ENCODE peak calls at places on chromosomes 13 and 19, in nine cellular contexts. O is CD4-positive, alpha-beta memory T cell; B is fibroblast of mammary gland; V is body of pancreas; M is heart right ventricle; I is astrocyte of the cerebellum; E is cardiac muscle cell; R is neural progenitor cell; K is AG09309. U is an unnamed sample.
A peak's percentile ranks its signal among the peaks of the same experiment; 100 is the strongest.

GRCh38 chr13:30877335-30877734 is 28.7 kb upstream of the MEDAG start:
- DNase-seq in O (no peak), B (peak; percentile 74), M (no peak), K (no peak), R (no peak), E (peak; percentile 64), V (no peak), I (no peak), U (no peak)

GRCh38 chr13:25668345-25668744 is 296.6 kb downstream of the ATP8A2 start:
- DNase-seq in R (no peak), V (no peak), E (no peak), B (no peak), I (no peak), K (no peak), M (no peak), O (no peak), U (no peak)

GRCh38 chr13:97471721-97472120 is 37.8 kb downstream of the RAP2A start:
- DNase-seq in R (no peak), E (no peak), B (no peak), I (no peak), V (no peak), M (no peak), O (no peak), K (no peak), U (no peak)

GRCh38 chr19:35518313-35518712 is 4.9 kb upstream of the DMKN start:
- DNase-seq in K (peak; percentile 84), O (no peak), V (no peak), M (no peak), E (peak; percentile 98), B (peak; percentile 98), R (no peak), I (peak; percentile 73), U (no peak)

GRCh38 chr19:46021531-46022041 is 1.3 kb downstream of the PGLYRP1 start:
- DNase-seq in V (peak; percentile 26), E (no peak), M (no peak), I (no peak), R (no peak), K (no peak), B (no peak), O (no peak), U (no peak)

GRCh38 chr19:12596927-12597548 is 13.6 kb downstream of the ZNF490 start:
- DNase-seq in O (no peak), V (no peak), R (no peak), I (no peak), M (no peak), E (no peak), K (no peak), B (no peak), U (no peak)

GRCh38 chr19:18785179-18786124 is 5.7 kb downstream of the COMP start:
- DNase-seq in M (peak; percentile 53), O (peak; percentile 69), E (peak; percentile 64), R (peak; percentile 94), K (no peak), V (peak; percentile 76), B (peak; percentile 57), I (no peak), U (peak; percentile 43)

GRCh38 chr19:16383584-16384161 is 59.0 kb downstream of the KLF2 start:
- DNase-seq in M (no peak), V (no peak), O (no peak), K (no peak), I (no peak), B (no peak), R (no peak), E (no peak), U (no peak)

GRCh38 chr13:110529522-110530311 is 31.8 kb downstream of the RAB20 start:
- DNase-seq in B (no peak), M (no peak), I (no peak), R (no peak), V (no peak), O (no peak), E (no peak), K (no peak), U (no peak)

GRCh38 chr13:23995283-23996073 is 98.2 kb upstream of the C1QTNF9B start:
- DNase-seq in V (no peak), I (no peak), E (no peak), M (peak; percentile 51), O (no peak), B (no peak), R (no peak), K (no peak), U (peak; percentile 8)

GRCh38 chr13:24693862-24694471 is 13.8 kb downstream of the ATP12A start:
- DNase-seq in M (peak; percentile 38), K (no peak), O (peak; percentile 47), E (peak; percentile 64), I (no peak), B (peak; percentile 60), V (peak; percentile 33), R (peak; percentile 86), U (peak; percentile 51)

GRCh38 chr19:35757231-35757748 is 461 bp upstream of the HSPB6 start:
- DNase-seq in E (peak; percentile 98), B (peak; percentile 98), R (peak; percentile 66), O (no peak), I (peak; percentile 86), V (peak; percentile 70), K (peak; percentile 57), M (peak; percentile 90), U (no peak)

GRCh38 chr13:78608705-78609463 is 5.5 kb upstream of the POU4F1 start:
- DNase-seq in R (peak; percentile 58), E (no peak), M (no peak), I (no peak), B (no peak), O (no peak), V (peak; percentile 11), K (no peak), U (no peak)

GRCh38 chr13:37074703-37075102 is 15.2 kb upstream of the SUPT20H start:
- DNase-seq in O (no peak), R (peak; percentile 24), E (peak; percentile 65), I (no peak), M (no peak), V (no peak), K (no peak), B (peak; percentile 55), U (peak; percentile 24)

GRCh38 chr13:42361701-42362100 is 89.7 kb downstream of the AKAP11 start:
- DNase-seq in E (no peak), R (no peak), M (no peak), K (no peak), B (no peak), V (no peak), O (no peak), I (no peak), U (no peak)

GRCh38 chr19:38781058-38781457 is 7.7 kb upstream of the LGALS7 start:
- DNase-seq in K (no peak), V (no peak), O (no peak), R (no peak), E (peak; percentile 12), I (no peak), B (no peak), M (no peak), U (no peak)

GRCh38 chr13:66578305-66578704 is 651.8 kb downstream of the PCDH9 start:
- DNase-seq in R (no peak), V (no peak), M (no peak), K (no peak), E (no peak), B (peak; percentile 49), O (no peak), I (no peak), U (no peak)

GRCh38 chr13:45231722-45232121 is 30.9 kb upstream of the KCTD4 start:
- DNase-seq in V (no peak), O (no peak), R (no peak), K (no peak), E (peak; percentile 56), B (peak; percentile 36), I (peak; percentile 40), M (no peak), U (no peak)

GRCh38 chr13:81058211-81058915 is 717.4 kb upstream of the SPRY2 start:
- DNase-seq in M (no peak), O (no peak), R (no peak), V (no peak), I (no peak), B (no peak), K (no peak), E (peak; percentile 6), U (no peak)

GRCh38 chr19:50427997-50428425 is 4.7 kb upstream of the MYBPC2 start:
- DNase-seq in M (peak; percentile 80), R (peak; percentile 57), E (peak; percentile 93), I (peak; percentile 42), V (peak; percentile 81), B (peak; percentile 70), O (no peak), K (no peak), U (no peak)

GRCh38 chr13:101401196-101401595 is 15.1 kb downstream of the NALCN start:
- DNase-seq in K (no peak), R (no peak), I (no peak), O (no peak), B (no peak), V (no peak), E (no peak), M (no peak), U (no peak)

GRCh38 chr19:27676334-27676733 is 1536.6 kb downstream of the UQCRFS1 start:
- DNase-seq in B (no peak), V (no peak), E (no peak), O (no peak), M (no peak), I (no peak), K (no peak), R (no peak), U (no peak)

GRCh38 chr13:29702912-29703351 is 107.4 kb upstream of the SLC7A1 start:
- DNase-seq in O (no peak), K (peak; percentile 94), I (peak; percentile 43), B (peak; percentile 93), M (peak; percentile 39), R (no peak), E (peak; percentile 93), V (no peak), U (no peak)

GRCh38 chr13:21181671-21182070 is 5.2 kb downstream of the MRPL57 start:
- DNase-seq in I (no peak), M (no peak), V (no peak), E (no peak), R (no peak), K (no peak), O (no peak), B (no peak), U (no peak)
- H3K4me3 ChIP-seq in I (no peak overlapping the region), M (no peak overlapping the region), V (no peak overlapping the region), E (no peak overlapping the region), R (no peak overlapping the region), K (no peak overlapping the region), O (no peak overlapping the region), B (no peak overlapping the region), U (no peak overlapping the region)

GRCh38 chr19:58196911-58197616 is 14.2 kb downstream of the ZNF274 start:
- DNase-seq in I (no peak), O (no peak), R (no peak), K (no peak), M (no peak), V (no peak), E (peak; percentile 30), B (peak; percentile 43), U (no peak)
- H3K4me3 ChIP-seq in I (no peak overlapping the region), O (no peak overlapping the region), R (peak overlapping the region; percentile 3), K (no peak overlapping the region), M (no peak overlapping the region), V (no peak overlapping the region), E (no peak overlapping the region), B (no peak overlapping the region), U (no peak overlapping the region)

GRCh38 chr19:10286803-10287737 is at the start of gene ICAM4:
- DNase-seq in V (peak; percentile 42), K (no peak), E (peak; percentile 88), O (no peak), M (peak; percentile 89), I (no peak), B (no peak), R (peak; percentile 78), U (peak; percentile 52)
- H3K4me3 ChIP-seq in V (no peak within 1 kb of the TSS), K (no peak within 1 kb of the TSS), E (peak within 1 kb of the TSS; percentile 11), O (peak within 1 kb of the TSS; percentile 19), M (peak within 1 kb of the TSS; percentile 28), I (no peak within 1 kb of the TSS), B (no peak within 1 kb of the TSS), R (peak within 1 kb of the TSS; percentile 39), U (peak within 1 kb of the TSS; percentile 66)

GRCh38 chr19:30490760-30491159 is 118.6 kb downstream of the ZNF536 start:
- DNase-seq in B (no peak), K (no peak), M (no peak), R (no peak), E (no peak), I (no peak), V (no peak), O (no peak), U (no peak)
- H3K4me3 ChIP-seq in B (no peak overlapping the region), K (no peak overlapping the region), M (no peak overlapping the region), R (no peak overlapping the region), E (no peak overlapping the region), I (no peak overlapping the region), V (no peak overlapping the region), O (no peak overlapping the region), U (no peak overlapping the region)